ENCODE peak calls at places on chromosomes 3 and 15, in four cellular contexts. L is GM23338, Z is HepG2, P is HCT116. M is an unnamed sample.

GRCh38 chr3:62260655-62261054 is 112.7 kb downstream of the FEZF2 start:
- DNase-seq in L (no peak), Z (no peak), P (no peak), M (no peak)

GRCh38 chr3:46276497-46277099 is 34.3 kb downstream of the CCR3 start:
- DNase-seq in L (peak; percentile 68), Z (peak; percentile 20), P (peak; percentile 39), M (peak; percentile 65)

GRCh38 chr3:52851348-52851747 is 16.5 kb upstream of the MUSTN1 start:
- DNase-seq in L (peak; percentile 83), Z (peak; percentile 58), P (peak; percentile 38), M (peak; percentile 59)

GRCh38 chr3:47112997-47113396 is 50.9 kb downstream of the SETD2 start:
- DNase-seq in L (no peak), Z (no peak), P (no peak), M (no peak)

GRCh38 chr15:52680041-52680391 is 828 bp upstream of the ATOSA start:
- DNase-seq in L (no peak), Z (no peak), P (no peak), M (no peak)

GRCh38 chr15:89307046-89307587 is 27.5 kb downstream of the POLG start:
- DNase-seq in L (no peak), Z (no peak), P (no peak), M (no peak)

GRCh38 chr3:131349946-131350347 is 31.6 kb upstream of the NUDT16 start:
- DNase-seq in L (no peak), Z (no peak), P (peak; percentile 21), M (no peak)

GRCh38 chr15:64507293-64507802 is 47.0 kb downstream of the ZNF609 start:
- DNase-seq in L (no peak), Z (peak; percentile 36), P (no peak), M (peak; percentile 85)

GRCh38 chr3:4474683-4475490 is 7.8 kb upstream of the SUMF1 start:
- DNase-seq in L (peak; percentile 23), Z (no peak), P (no peak), M (peak; percentile 99)

GRCh38 chr3:127012091-127012490 is 29.2 kb downstream of the PLXNA1 start:
- DNase-seq in L (no peak), Z (no peak), P (no peak), M (no peak)

GRCh38 chr3:147132168-147132567 is 274.2 kb downstream of the ZIC4 start:
- DNase-seq in L (no peak), Z (no peak), P (no peak), M (no peak)

GRCh38 chr3:10557783-10558373 is 52.5 kb upstream of the ATP2B2 start:
- DNase-seq in L (no peak), Z (no peak), P (no peak), M (peak; percentile 22)

GRCh38 chr15:23497710-23498111 is 50.7 kb upstream of the GOLGA6L2 start:
- DNase-seq in L (peak; percentile 44), Z (no peak), P (no peak), M (no peak)

GRCh38 chr3:167067844-167068161 is 312.3 kb downstream of the ZBBX start:
- DNase-seq in L (no peak), Z (no peak), P (no peak), M (no peak)

GRCh38 chr15:67383903-67384302 is 129.3 kb downstream of the IQCH start:
- DNase-seq in L (no peak), Z (no peak), P (no peak), M (no peak)

GRCh38 chr3:159619341-159619885 is 369.2 kb upstream of the IL12A start:
- DNase-seq in L (no peak), Z (no peak), P (no peak), M (no peak)

GRCh38 chr3:150490212-150490611 is 56.1 kb downstream of the SERP1 start:
- DNase-seq in L (no peak), Z (no peak), P (no peak), M (no peak)

GRCh38 chr15:48754011-48754410 is 56.9 kb downstream of the CEP152 start:
- DNase-seq in L (no peak), Z (no peak), P (no peak), M (no peak)

GRCh38 chr3:37864904-37865303 is 3.2 kb downstream of the CTDSPL start:
- DNase-seq in L (no peak), Z (peak; percentile 30), P (no peak), M (no peak)

GRCh38 chr3:63625161-63625560 is 27.3 kb upstream of the SNTN start:
- DNase-seq in L (no peak), Z (no peak), P (no peak), M (no peak)

GRCh38 chr3:110318108-110318507 is 753.5 kb upstream of the NECTIN3 start:
- DNase-seq in L (no peak), Z (no peak), P (no peak), M (no peak)

GRCh38 chr3:37762698-37763097 is 99.0 kb upstream of the CTDSPL start:
- DNase-seq in L (no peak), Z (no peak), P (no peak), M (no peak)

GRCh38 chr3:152280539-152280938 is 11.8 kb downstream of the MBNL1 start:
- DNase-seq in L (no peak), Z (no peak), P (no peak), M (no peak)

GRCh38 chr3:152279474-152279873 is 10.7 kb downstream of the MBNL1 start:
- DNase-seq in L (no peak), Z (no peak), P (no peak), M (no peak)

GRCh38 chr3:152277198-152277597 is 8.5 kb downstream of the MBNL1 start:
- DNase-seq in L (no peak), Z (no peak), P (no peak), M (no peak)

GRCh38 chr3:152276688-152277087 is 8.0 kb downstream of the MBNL1 start:
- DNase-seq in L (no peak), Z (no peak), P (no peak), M (no peak)

DNA sequence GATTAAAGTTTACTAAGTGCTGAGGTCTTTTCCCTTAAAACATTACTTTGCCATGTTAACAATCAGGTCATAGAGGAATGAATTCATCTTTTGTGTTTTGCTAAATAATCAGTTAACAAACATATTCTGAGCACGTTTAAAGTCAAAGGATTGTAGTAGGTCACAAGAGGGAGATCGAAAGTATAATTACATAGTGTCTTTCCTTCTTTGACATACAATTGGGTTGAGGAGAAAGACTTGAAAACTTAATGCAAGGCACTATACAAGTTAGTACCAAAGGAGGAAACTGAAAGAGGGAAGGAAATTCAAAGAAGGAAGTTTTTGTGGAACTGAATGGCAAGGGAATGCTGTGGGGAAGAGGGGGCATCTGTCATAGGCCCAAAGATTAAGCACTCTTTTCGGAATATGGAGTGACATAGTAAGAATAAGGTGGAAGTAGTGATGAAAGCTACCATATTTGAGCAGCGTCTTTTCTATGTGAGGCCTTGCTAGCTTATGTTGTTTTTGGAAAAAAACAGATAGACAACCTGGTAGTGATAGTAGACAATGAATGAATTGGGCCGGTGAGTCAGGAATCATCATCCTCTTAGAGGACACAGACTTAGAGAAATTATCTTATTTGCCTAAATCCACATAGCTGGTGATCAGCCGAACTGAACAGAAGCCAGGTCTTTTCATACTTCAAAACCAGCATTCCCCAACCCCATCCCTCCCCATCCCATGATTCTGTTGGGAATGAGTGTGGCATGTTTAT is 10.1 kb downstream of the MBNL1 start:
- DNase-seq in L (no peak), Z (no peak), P (no peak), M (no peak)
- TF ChIP-seq POLR2AphosphoS5 in L (no peak), Z (no peak), P (no peak), M (no peak)

GRCh38 chr3:50270841-50271240 is 1.9 kb downstream of the SEMA3B start:
- DNase-seq in L (no peak), Z (no peak), P (no peak), M (no peak)

GRCh38 chr3:50274371-50275104 is 4.3 kb upstream of the LSMEM2 start:
- DNase-seq in L (peak; percentile 96), Z (peak; percentile 60), P (no peak), M (peak; percentile 79)

GRCh38 chr3:50273689-50274065 is 4.7 kb downstream of the SEMA3B start:
- DNase-seq in L (no peak), Z (no peak), P (no peak), M (no peak)

GRCh38 chr3:50271314-50272072 is 2.5 kb downstream of the SEMA3B start:
- DNase-seq in L (no peak), Z (peak; percentile 91), P (no peak), M (no peak)

DNA sequence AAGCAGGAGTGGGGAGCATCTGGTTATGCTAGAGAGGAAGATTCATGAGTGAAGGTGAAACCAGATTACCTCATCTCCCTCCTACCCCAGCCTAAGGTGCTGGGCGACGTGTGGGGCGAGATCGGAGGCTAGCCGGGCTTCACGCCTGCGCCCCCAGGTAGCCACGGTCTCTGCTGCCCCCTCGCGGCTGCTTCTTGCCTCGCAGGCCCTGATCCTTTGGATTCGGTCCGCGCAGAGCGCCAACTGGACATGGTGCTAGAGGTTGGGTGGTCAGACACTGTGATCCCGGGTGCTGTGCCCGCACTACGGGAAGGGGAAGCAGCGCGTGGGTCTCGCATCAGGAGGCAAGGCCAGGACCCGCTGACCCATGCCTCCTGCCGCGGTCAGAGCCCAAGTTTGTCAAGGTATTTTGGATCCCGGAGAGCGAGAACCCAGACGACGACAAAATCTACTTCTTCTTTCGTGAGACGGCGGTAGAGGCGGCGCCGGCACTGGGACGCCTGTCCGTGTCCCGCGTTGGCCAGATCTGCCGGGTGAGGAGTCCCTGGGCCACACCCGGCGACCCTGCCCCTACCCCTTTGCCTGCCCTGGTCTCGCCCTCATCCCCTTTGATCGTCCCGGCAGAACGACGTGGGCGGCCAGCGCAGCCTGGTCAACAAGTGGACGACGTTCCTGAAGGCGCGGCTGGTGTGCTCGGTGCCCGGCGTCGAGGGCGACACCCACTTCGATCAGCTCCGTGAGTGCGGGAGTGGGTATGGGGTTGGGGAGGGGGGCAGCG is 4.2 kb downstream of the SEMA3B start:
- DNase-seq in L (peak; percentile 90), Z (peak; percentile 64), P (no peak), M (peak; percentile 82)
- H3K27ac ChIP-seq in L (no peak overlapping the region), Z (peak overlapping the region; percentile 88), P (peak overlapping the region; percentile 27), M (no peak overlapping the region)

GRCh38 chr15:92953569-92953968 is 53.4 kb downstream of the CHD2 start:
- DNase-seq in L (no peak), Z (no peak), P (no peak), M (no peak)
- TF ChIP-seq REST in L (no peak), Z (no peak), P (no peak), M (no peak)

DNA sequence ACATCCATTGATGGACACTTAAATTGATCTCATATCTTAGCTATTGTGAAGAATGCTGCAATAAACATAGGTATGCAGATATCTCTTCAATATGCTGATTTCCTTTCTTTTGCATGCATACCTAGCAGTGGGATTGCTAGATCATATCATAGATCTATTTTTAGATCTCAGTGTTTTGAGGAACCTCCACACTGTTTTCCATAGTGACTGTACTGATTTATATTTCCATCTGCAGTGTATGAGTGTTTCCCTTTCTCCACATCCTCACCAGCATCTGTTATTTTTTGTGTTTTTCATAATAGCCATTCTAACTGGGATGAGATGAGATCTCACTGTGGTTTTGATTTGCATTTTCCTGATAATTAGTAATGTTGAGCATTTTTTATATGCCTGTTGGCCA is 17.1 kb upstream of the RASA2 start:
- DNase-seq in L (no peak), Z (no peak), P (no peak), M (no peak)
- TF ChIP-seq POLR2AphosphoS5 in L (no peak), Z (no peak), P (no peak), M (no peak)

DNA sequence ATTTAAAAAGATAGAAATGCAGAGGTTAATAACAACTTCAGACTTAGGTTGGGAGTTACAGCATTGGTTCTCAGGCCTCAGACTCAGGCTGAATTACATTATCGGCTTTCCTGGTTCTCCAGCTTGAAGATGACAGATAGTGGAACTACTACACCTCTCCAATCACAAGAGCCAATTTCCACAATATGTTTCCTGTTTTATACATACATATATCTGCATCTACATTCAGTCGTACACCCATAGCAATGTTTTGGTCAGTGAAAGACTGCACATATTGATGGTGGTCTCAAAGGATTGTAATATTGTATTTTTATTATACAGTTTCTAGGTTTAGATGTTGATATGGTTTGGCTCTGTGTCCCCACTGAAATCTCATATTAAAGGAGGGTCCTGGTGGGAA is 35.4 kb downstream of the AADACL2 start:
- DNase-seq in L (no peak), Z (no peak), P (no peak), M (no peak)
- H3K27ac ChIP-seq in L (no peak overlapping the region), Z (peak overlapping the region; percentile 100), P (peak overlapping the region; percentile 42), M (no peak overlapping the region)

GRCh38 chr3:57227204-57227929 is at the start of gene APPL1:
- DNase-seq in L (peak; percentile 94), Z (peak; percentile 84), P (peak; percentile 75), M (peak; percentile 67)
- TF ChIP-seq REST in L (no peak), Z (no peak), P (no peak), M (peak; percentile 6)

M was measured in HL-60.